ENCODE peak calls at places on chromosome 12, in seven cellular contexts. One of them, this sample, is unnamed.

GRCh38 chr12:53380797-53381738 is 1.1 kb downstream of the SP1 start:
- DNase-seq in CD4-positive, alpha-beta memory T cell: no peak
- DNase-seq in lower lobe of right lung: peak
- DNase-seq in A549: no peak
- DNase-seq in suprapubic skin: peak
- DNase-seq in naive thymus-derived CD4-positive, alpha-beta T cell: no peak
- DNase-seq in brain microvascular endothelial cell: peak
- DNase-seq in this sample: no peak

GRCh38 chr12:51922762-51923505 is 15.6 kb downstream of the ACVRL1 start:
- DNase-seq in CD4-positive, alpha-beta memory T cell: no peak
- DNase-seq in lower lobe of right lung: peak
- DNase-seq in A549: peak
- DNase-seq in suprapubic skin: peak
- DNase-seq in naive thymus-derived CD4-positive, alpha-beta T cell: no peak
- DNase-seq in brain microvascular endothelial cell: no peak
- DNase-seq in this sample: peak

GRCh38 chr12:77167801-77168200 is 102.4 kb upstream of the E2F7 start:
- DNase-seq in CD4-positive, alpha-beta memory T cell: no peak
- DNase-seq in lower lobe of right lung: no peak
- DNase-seq in A549: no peak
- DNase-seq in suprapubic skin: no peak
- DNase-seq in naive thymus-derived CD4-positive, alpha-beta T cell: no peak
- DNase-seq in brain microvascular endothelial cell: no peak
- DNase-seq in this sample: no peak

GRCh38 chr12:102023343-102023930 is 38.4 kb downstream of the WASHC3 start:
- DNase-seq in CD4-positive, alpha-beta memory T cell: no peak
- DNase-seq in lower lobe of right lung: no peak
- DNase-seq in A549: no peak
- DNase-seq in suprapubic skin: no peak
- DNase-seq in naive thymus-derived CD4-positive, alpha-beta T cell: no peak
- DNase-seq in brain microvascular endothelial cell: peak
- DNase-seq in this sample: no peak

GRCh38 chr12:27003421-27004311 is 10.5 kb downstream of the TM7SF3 start:
- DNase-seq in CD4-positive, alpha-beta memory T cell: no peak
- DNase-seq in lower lobe of right lung: no peak
- DNase-seq in A549: no peak
- DNase-seq in suprapubic skin: no peak
- DNase-seq in naive thymus-derived CD4-positive, alpha-beta T cell: no peak
- DNase-seq in brain microvascular endothelial cell: no peak
- DNase-seq in this sample: no peak

GRCh38 chr12:11209098-11209497 is 22.4 kb upstream of the TAS2R42 start:
- DNase-seq in CD4-positive, alpha-beta memory T cell: no peak
- DNase-seq in lower lobe of right lung: no peak
- DNase-seq in A549: no peak
- DNase-seq in suprapubic skin: no peak
- DNase-seq in naive thymus-derived CD4-positive, alpha-beta T cell: no peak
- DNase-seq in brain microvascular endothelial cell: no peak
- DNase-seq in this sample: no peak

GRCh38 chr12:43291516-43291915 is 260.5 kb downstream of the ADAMTS20 start:
- DNase-seq in CD4-positive, alpha-beta memory T cell: no peak
- DNase-seq in lower lobe of right lung: no peak
- DNase-seq in A549: no peak
- DNase-seq in suprapubic skin: no peak
- DNase-seq in naive thymus-derived CD4-positive, alpha-beta T cell: no peak
- DNase-seq in brain microvascular endothelial cell: peak
- DNase-seq in this sample: no peak

GRCh38 chr12:26120561-26121274 is 4.1 kb downstream of the BHLHE41 start:
- DNase-seq in CD4-positive, alpha-beta memory T cell: no peak
- DNase-seq in lower lobe of right lung: no peak
- DNase-seq in A549: no peak
- DNase-seq in suprapubic skin: no peak
- DNase-seq in naive thymus-derived CD4-positive, alpha-beta T cell: no peak
- DNase-seq in brain microvascular endothelial cell: no peak
- DNase-seq in this sample: no peak

GRCh38 chr12:109099426-109100020 is 2.1 kb downstream of the UNG start:
- DNase-seq in CD4-positive, alpha-beta memory T cell: peak
- DNase-seq in lower lobe of right lung: no peak
- DNase-seq in A549: no peak
- DNase-seq in suprapubic skin: no peak
- DNase-seq in naive thymus-derived CD4-positive, alpha-beta T cell: no peak
- DNase-seq in brain microvascular endothelial cell: no peak
- DNase-seq in this sample: no peak

GRCh38 chr12:29611906-29612305 is 114.4 kb upstream of the OVCH1 start:
- DNase-seq in CD4-positive, alpha-beta memory T cell: no peak
- DNase-seq in lower lobe of right lung: no peak
- DNase-seq in A549: no peak
- DNase-seq in suprapubic skin: no peak
- DNase-seq in naive thymus-derived CD4-positive, alpha-beta T cell: no peak
- DNase-seq in brain microvascular endothelial cell: peak
- DNase-seq in this sample: no peak

GRCh38 chr12:81274619-81275018 is 196.7 kb downstream of the ACSS3 start:
- DNase-seq in CD4-positive, alpha-beta memory T cell: no peak
- DNase-seq in lower lobe of right lung: no peak
- DNase-seq in A549: no peak
- DNase-seq in suprapubic skin: no peak
- DNase-seq in naive thymus-derived CD4-positive, alpha-beta T cell: no peak
- DNase-seq in brain microvascular endothelial cell: peak
- DNase-seq in this sample: no peak

GRCh38 chr12:5222729-5223128 is 179.1 kb downstream of the KCNA5 start:
- DNase-seq in CD4-positive, alpha-beta memory T cell: no peak
- DNase-seq in lower lobe of right lung: no peak
- DNase-seq in A549: no peak
- DNase-seq in suprapubic skin: no peak
- DNase-seq in naive thymus-derived CD4-positive, alpha-beta T cell: no peak
- DNase-seq in brain microvascular endothelial cell: no peak
- DNase-seq in this sample: no peak

GRCh38 chr12:2190085-2190484 is 137.3 kb downstream of the CACNA1C start:
- DNase-seq in CD4-positive, alpha-beta memory T cell: no peak
- DNase-seq in lower lobe of right lung: no peak
- DNase-seq in A549: no peak
- DNase-seq in suprapubic skin: no peak
- DNase-seq in naive thymus-derived CD4-positive, alpha-beta T cell: no peak
- DNase-seq in brain microvascular endothelial cell: no peak
- DNase-seq in this sample: no peak

GRCh38 chr12:117202033-117202432 is 11.8 kb upstream of the FBXO21 start:
- DNase-seq in CD4-positive, alpha-beta memory T cell: no peak
- DNase-seq in lower lobe of right lung: peak
- DNase-seq in A549: no peak
- DNase-seq in suprapubic skin: no peak
- DNase-seq in naive thymus-derived CD4-positive, alpha-beta T cell: no peak
- DNase-seq in brain microvascular endothelial cell: no peak
- DNase-seq in this sample: no peak

GRCh38 chr12:11943919-11944318 is 126.8 kb upstream of the BCL2L14 start:
- DNase-seq in CD4-positive, alpha-beta memory T cell: no peak
- DNase-seq in lower lobe of right lung: no peak
- DNase-seq in A549: no peak
- DNase-seq in suprapubic skin: no peak
- DNase-seq in naive thymus-derived CD4-positive, alpha-beta T cell: no peak
- DNase-seq in brain microvascular endothelial cell: no peak
- DNase-seq in this sample: no peak

GRCh38 chr12:132453361-132454133 is 36.4 kb upstream of the FBRSL1 start:
- DNase-seq in CD4-positive, alpha-beta memory T cell: no peak
- DNase-seq in lower lobe of right lung: no peak
- DNase-seq in A549: no peak
- DNase-seq in suprapubic skin: no peak
- DNase-seq in naive thymus-derived CD4-positive, alpha-beta T cell: no peak
- DNase-seq in brain microvascular endothelial cell: no peak
- DNase-seq in this sample: no peak

GRCh38 chr12:18805516-18806248 is 67.8 kb downstream of the CAPZA3 start:
- DNase-seq in CD4-positive, alpha-beta memory T cell: no peak
- DNase-seq in lower lobe of right lung: no peak
- DNase-seq in A549: no peak
- DNase-seq in suprapubic skin: no peak
- DNase-seq in naive thymus-derived CD4-positive, alpha-beta T cell: no peak
- DNase-seq in brain microvascular endothelial cell: no peak
- DNase-seq in this sample: no peak

GRCh38 chr12:29350080-29350479 is 30.9 kb downstream of the ERGIC2 start:
- DNase-seq in CD4-positive, alpha-beta memory T cell: no peak
- DNase-seq in lower lobe of right lung: no peak
- DNase-seq in A549: peak
- DNase-seq in suprapubic skin: no peak
- DNase-seq in naive thymus-derived CD4-positive, alpha-beta T cell: no peak
- DNase-seq in brain microvascular endothelial cell: peak
- DNase-seq in this sample: no peak

GRCh38 chr12:126457776-126458175 is 1392.5 kb downstream of the AACS start:
- DNase-seq in CD4-positive, alpha-beta memory T cell: no peak
- DNase-seq in lower lobe of right lung: no peak
- DNase-seq in A549: no peak
- DNase-seq in suprapubic skin: no peak
- DNase-seq in naive thymus-derived CD4-positive, alpha-beta T cell: no peak
- DNase-seq in brain microvascular endothelial cell: no peak
- DNase-seq in this sample: no peak

GRCh38 chr12:112881602-112882001 is 25.2 kb upstream of the OAS1 start:
- DNase-seq in CD4-positive, alpha-beta memory T cell: no peak
- DNase-seq in lower lobe of right lung: no peak
- DNase-seq in A549: no peak
- DNase-seq in suprapubic skin: no peak
- DNase-seq in naive thymus-derived CD4-positive, alpha-beta T cell: no peak
- DNase-seq in brain microvascular endothelial cell: no peak
- DNase-seq in this sample: no peak

GRCh38 chr12:52245962-52246577 is 13.0 kb downstream of the KRT7 start:
- DNase-seq in CD4-positive, alpha-beta memory T cell: no peak
- DNase-seq in lower lobe of right lung: no peak
- DNase-seq in A549: peak
- DNase-seq in suprapubic skin: peak
- DNase-seq in naive thymus-derived CD4-positive, alpha-beta T cell: no peak
- DNase-seq in brain microvascular endothelial cell: no peak
- DNase-seq in this sample: no peak

GRCh38 chr12:5222011-5222461 is 178.4 kb downstream of the KCNA5 start:
- DNase-seq in CD4-positive, alpha-beta memory T cell: no peak
- DNase-seq in lower lobe of right lung: no peak
- DNase-seq in A549: no peak
- DNase-seq in suprapubic skin: no peak
- DNase-seq in naive thymus-derived CD4-positive, alpha-beta T cell: no peak
- DNase-seq in brain microvascular endothelial cell: no peak
- DNase-seq in this sample: no peak

GRCh38 chr12:119354187-119354586 is 19.7 kb downstream of the CCDC60 start:
- DNase-seq in CD4-positive, alpha-beta memory T cell: no peak
- DNase-seq in lower lobe of right lung: no peak
- DNase-seq in A549: no peak
- DNase-seq in suprapubic skin: no peak
- DNase-seq in naive thymus-derived CD4-positive, alpha-beta T cell: no peak
- DNase-seq in brain microvascular endothelial cell: no peak
- DNase-seq in this sample: no peak

DNA sequence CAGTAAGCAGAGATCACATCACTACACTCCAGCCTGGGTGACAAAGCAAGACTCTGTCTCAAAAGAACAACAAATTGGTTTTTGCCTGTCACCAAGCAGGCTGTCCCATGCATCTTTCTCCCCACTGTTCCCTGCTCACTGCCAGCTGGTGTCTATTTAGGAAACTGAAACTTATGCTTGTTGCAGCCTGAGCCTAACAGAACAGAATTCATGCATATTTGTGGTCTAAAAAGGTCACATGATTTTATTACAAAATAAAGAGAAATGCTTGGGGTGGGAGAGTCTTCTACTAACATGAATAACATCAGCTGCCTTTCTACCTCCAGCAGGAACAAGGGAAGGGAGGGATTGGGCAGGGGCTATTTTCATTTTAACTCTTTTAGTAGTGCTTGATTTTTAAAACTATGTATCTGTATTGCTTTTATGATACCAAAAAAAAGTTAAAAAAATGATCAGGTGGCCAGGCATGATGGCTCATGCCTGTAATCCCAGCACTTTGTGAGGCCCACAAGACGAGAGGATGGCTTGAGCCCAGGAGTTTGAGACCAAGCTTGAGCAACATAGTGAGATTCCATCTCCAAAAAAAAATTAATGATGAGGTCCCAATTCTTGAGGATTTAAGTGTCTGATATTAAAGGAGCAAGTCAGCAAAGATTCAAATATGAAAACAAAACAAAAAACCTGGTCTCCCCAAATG is 923 bp downstream of the STAT2 start:
- DNase-seq in CD4-positive, alpha-beta memory T cell: no peak
- DNase-seq in lower lobe of right lung: no peak
- DNase-seq in A549: no peak
- DNase-seq in suprapubic skin: no peak
- DNase-seq in naive thymus-derived CD4-positive, alpha-beta T cell: no peak
- DNase-seq in brain microvascular endothelial cell: peak
- DNase-seq in this sample: peak
- H3K27ac ChIP-seq in CD4-positive, alpha-beta memory T cell: peak
- H3K27ac ChIP-seq in lower lobe of right lung: peak
- H3K27ac ChIP-seq in A549: peak
- H3K27ac ChIP-seq in suprapubic skin: peak
- H3K27ac ChIP-seq in naive thymus-derived CD4-positive, alpha-beta T cell: peak
- H3K27ac ChIP-seq in brain microvascular endothelial cell: peak
- H3K27ac ChIP-seq in this sample: peak

DNA sequence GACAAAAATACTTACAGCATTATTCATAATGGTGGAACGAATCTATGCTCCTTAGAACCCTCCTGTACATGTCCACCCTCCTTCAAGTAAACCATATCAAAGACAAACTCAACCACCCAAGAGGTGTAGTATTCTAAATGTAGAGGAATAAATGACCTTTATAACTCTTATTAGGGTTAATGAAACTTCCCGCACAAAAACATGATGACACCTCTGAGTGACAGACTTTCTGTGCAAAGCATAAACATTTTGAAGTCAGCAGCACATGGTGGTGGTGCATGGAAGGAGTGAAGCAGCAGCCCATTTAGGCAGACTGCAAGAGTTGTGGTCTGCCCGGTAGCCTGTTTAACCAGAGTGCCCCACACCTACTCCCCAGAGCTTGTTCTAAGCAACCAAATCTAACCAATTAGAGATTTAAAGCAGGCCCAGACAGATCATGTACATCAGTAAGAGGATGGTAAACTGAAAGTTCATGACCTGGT is 615 bp upstream of the ASB8 start:
- DNase-seq in CD4-positive, alpha-beta memory T cell: no peak
- DNase-seq in lower lobe of right lung: no peak
- DNase-seq in A549: no peak
- DNase-seq in suprapubic skin: no peak
- DNase-seq in naive thymus-derived CD4-positive, alpha-beta T cell: no peak
- DNase-seq in brain microvascular endothelial cell: no peak
- DNase-seq in this sample: no peak
- H3K4me3 ChIP-seq in CD4-positive, alpha-beta memory T cell: peak
- H3K4me3 ChIP-seq in lower lobe of right lung: peak
- H3K4me3 ChIP-seq in A549: peak
- H3K4me3 ChIP-seq in suprapubic skin: peak
- H3K4me3 ChIP-seq in naive thymus-derived CD4-positive, alpha-beta T cell: peak
- H3K4me3 ChIP-seq in brain microvascular endothelial cell: peak
- H3K4me3 ChIP-seq in this sample: peak

DNA sequence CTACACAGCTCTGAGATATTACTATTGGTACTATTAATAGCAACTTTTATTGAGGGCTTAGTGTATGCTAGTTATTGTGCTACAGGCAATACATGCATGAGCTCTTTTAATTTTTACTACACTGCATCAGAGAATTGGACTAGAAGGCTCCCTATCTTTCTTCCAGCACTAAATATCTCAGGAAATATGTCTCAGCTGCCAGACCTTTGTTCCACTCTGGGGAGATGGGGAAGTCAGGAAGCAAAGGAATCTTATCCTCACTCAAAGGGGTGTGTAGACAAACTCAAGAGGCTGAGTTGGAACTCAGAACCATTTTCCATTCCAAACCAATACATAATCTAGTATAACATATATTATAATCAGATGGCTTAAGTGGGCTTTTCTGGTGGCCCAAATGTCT is 161.9 kb upstream of the SLC38A2 start:
- DNase-seq in CD4-positive, alpha-beta memory T cell: no peak
- DNase-seq in lower lobe of right lung: no peak
- DNase-seq in A549: no peak
- DNase-seq in suprapubic skin: no peak
- DNase-seq in naive thymus-derived CD4-positive, alpha-beta T cell: no peak
- DNase-seq in brain microvascular endothelial cell: no peak
- DNase-seq in this sample: no peak
- H3K27ac ChIP-seq in CD4-positive, alpha-beta memory T cell: no peak
- H3K27ac ChIP-seq in lower lobe of right lung: no peak
- H3K27ac ChIP-seq in A549: no peak
- H3K27ac ChIP-seq in suprapubic skin: no peak
- H3K27ac ChIP-seq in naive thymus-derived CD4-positive, alpha-beta T cell: no peak
- H3K27ac ChIP-seq in brain microvascular endothelial cell: no peak
- H3K27ac ChIP-seq in this sample: no peak

GRCh38 chr12:40031965-40032364 is 73.9 kb downstream of the SLC2A13 start:
- DNase-seq in CD4-positive, alpha-beta memory T cell: no peak
- DNase-seq in lower lobe of right lung: no peak
- DNase-seq in A549: no peak
- DNase-seq in suprapubic skin: no peak
- DNase-seq in naive thymus-derived CD4-positive, alpha-beta T cell: no peak
- DNase-seq in brain microvascular endothelial cell: no peak
- DNase-seq in this sample: no peak
- H3K4me3 ChIP-seq in CD4-positive, alpha-beta memory T cell: no peak
- H3K4me3 ChIP-seq in lower lobe of right lung: no peak
- H3K4me3 ChIP-seq in A549: no peak
- H3K4me3 ChIP-seq in suprapubic skin: no peak
- H3K4me3 ChIP-seq in naive thymus-derived CD4-positive, alpha-beta T cell: no peak
- H3K4me3 ChIP-seq in brain microvascular endothelial cell: no peak
- H3K4me3 ChIP-seq in this sample: no peak